ENCODE peak calls at places on chromosomes 3 and 15, in seven cellular contexts. One of them, this sample, is unnamed.

GRCh38 chr3:113161661-113162060 is 49.7 kb upstream of the BOC start:
- DNase-seq in CD4-positive, alpha-beta T cell: no peak
- DNase-seq in GM23338: no peak
- DNase-seq in H1: no peak
- DNase-seq in astrocyte: no peak
- DNase-seq in fibroblast of lung: no peak
- DNase-seq in HL-60: no peak
- DNase-seq in this sample: no peak

GRCh38 chr3:177196473-177197040 is 725 bp downstream of the TBL1XR1 start:
- DNase-seq in CD4-positive, alpha-beta T cell: peak
- DNase-seq in GM23338: peak
- DNase-seq in H1: peak
- DNase-seq in astrocyte: no peak
- DNase-seq in fibroblast of lung: peak
- DNase-seq in HL-60: peak
- DNase-seq in this sample: no peak

GRCh38 chr3:38315488-38316230 is 30.9 kb upstream of the XYLB start:
- DNase-seq in CD4-positive, alpha-beta T cell: no peak
- DNase-seq in GM23338: no peak
- DNase-seq in H1: peak
- DNase-seq in astrocyte: no peak
- DNase-seq in fibroblast of lung: no peak
- DNase-seq in HL-60: no peak
- DNase-seq in this sample: no peak

GRCh38 chr3:147797095-147797494 is 387.9 kb downstream of the ZIC1 start:
- DNase-seq in CD4-positive, alpha-beta T cell: no peak
- DNase-seq in GM23338: no peak
- DNase-seq in H1: no peak
- DNase-seq in astrocyte: peak
- DNase-seq in fibroblast of lung: peak
- DNase-seq in HL-60: no peak
- DNase-seq in this sample: no peak

GRCh38 chr3:116057403-116058006 is 387.8 kb downstream of the LSAMP start:
- DNase-seq in CD4-positive, alpha-beta T cell: no peak
- DNase-seq in GM23338: no peak
- DNase-seq in H1: no peak
- DNase-seq in astrocyte: peak
- DNase-seq in fibroblast of lung: peak
- DNase-seq in HL-60: no peak
- DNase-seq in this sample: no peak

GRCh38 chr3:173065543-173065970 is 75.5 kb downstream of the SPATA16 start:
- DNase-seq in CD4-positive, alpha-beta T cell: no peak
- DNase-seq in GM23338: no peak
- DNase-seq in H1: no peak
- DNase-seq in astrocyte: peak
- DNase-seq in fibroblast of lung: peak
- DNase-seq in HL-60: no peak
- DNase-seq in this sample: no peak

GRCh38 chr15:32844118-32844711 is 126.4 kb downstream of the GREM1 start:
- DNase-seq in CD4-positive, alpha-beta T cell: no peak
- DNase-seq in GM23338: peak
- DNase-seq in H1: no peak
- DNase-seq in astrocyte: no peak
- DNase-seq in fibroblast of lung: peak
- DNase-seq in HL-60: no peak
- DNase-seq in this sample: no peak

GRCh38 chr3:197209366-197210260 is 88.8 kb downstream of the DLG1 start:
- DNase-seq in CD4-positive, alpha-beta T cell: no peak
- DNase-seq in GM23338: no peak
- DNase-seq in H1: no peak
- DNase-seq in astrocyte: peak
- DNase-seq in fibroblast of lung: peak
- DNase-seq in HL-60: no peak
- DNase-seq in this sample: no peak

GRCh38 chr3:101813817-101814440 is 34.9 kb downstream of the NXPE3 start:
- DNase-seq in CD4-positive, alpha-beta T cell: no peak
- DNase-seq in GM23338: peak
- DNase-seq in H1: no peak
- DNase-seq in astrocyte: no peak
- DNase-seq in fibroblast of lung: no peak
- DNase-seq in HL-60: no peak
- DNase-seq in this sample: no peak

GRCh38 chr15:68268405-68268804 is 9.1 kb upstream of the FEM1B start:
- DNase-seq in CD4-positive, alpha-beta T cell: no peak
- DNase-seq in GM23338: no peak
- DNase-seq in H1: no peak
- DNase-seq in astrocyte: no peak
- DNase-seq in fibroblast of lung: no peak
- DNase-seq in HL-60: no peak
- DNase-seq in this sample: no peak

GRCh38 chr3:38730281-38730680 is 80.8 kb upstream of the SCN5A start:
- DNase-seq in CD4-positive, alpha-beta T cell: no peak
- DNase-seq in GM23338: no peak
- DNase-seq in H1: no peak
- DNase-seq in astrocyte: peak
- DNase-seq in fibroblast of lung: peak
- DNase-seq in HL-60: no peak
- DNase-seq in this sample: no peak

GRCh38 chr3:50583897-50584296 is 14.6 kb downstream of the HEMK1 start:
- DNase-seq in CD4-positive, alpha-beta T cell: no peak
- DNase-seq in GM23338: no peak
- DNase-seq in H1: no peak
- DNase-seq in astrocyte: no peak
- DNase-seq in fibroblast of lung: no peak
- DNase-seq in HL-60: no peak
- DNase-seq in this sample: no peak

GRCh38 chr3:25661694-25662455 is 2.8 kb downstream of the TOP2B start:
- DNase-seq in CD4-positive, alpha-beta T cell: no peak
- DNase-seq in GM23338: no peak
- DNase-seq in H1: no peak
- DNase-seq in astrocyte: no peak
- DNase-seq in fibroblast of lung: peak
- DNase-seq in HL-60: no peak
- DNase-seq in this sample: no peak

GRCh38 chr3:172115787-172116186 is 76.4 kb downstream of the FNDC3B start:
- DNase-seq in CD4-positive, alpha-beta T cell: no peak
- DNase-seq in GM23338: no peak
- DNase-seq in H1: no peak
- DNase-seq in astrocyte: no peak
- DNase-seq in fibroblast of lung: no peak
- DNase-seq in HL-60: no peak
- DNase-seq in this sample: no peak

GRCh38 chr3:63979093-63979492 is 44.2 kb downstream of the PSMD6 start:
- DNase-seq in CD4-positive, alpha-beta T cell: peak
- DNase-seq in GM23338: no peak
- DNase-seq in H1: no peak
- DNase-seq in astrocyte: peak
- DNase-seq in fibroblast of lung: peak
- DNase-seq in HL-60: no peak
- DNase-seq in this sample: no peak

GRCh38 chr15:62559049-62559733 is 394.1 kb upstream of the C2CD4B start:
- DNase-seq in CD4-positive, alpha-beta T cell: no peak
- DNase-seq in GM23338: no peak
- DNase-seq in H1: no peak
- DNase-seq in astrocyte: peak
- DNase-seq in fibroblast of lung: peak
- DNase-seq in HL-60: no peak
- DNase-seq in this sample: peak

GRCh38 chr3:113698891-113699465 is 2.5 kb upstream of the USF3 start:
- DNase-seq in CD4-positive, alpha-beta T cell: no peak
- DNase-seq in GM23338: peak
- DNase-seq in H1: peak
- DNase-seq in astrocyte: peak
- DNase-seq in fibroblast of lung: peak
- DNase-seq in HL-60: no peak
- DNase-seq in this sample: no peak

GRCh38 chr15:36605626-36606263 is 26.3 kb downstream of the CDIN1 start:
- DNase-seq in CD4-positive, alpha-beta T cell: no peak
- DNase-seq in GM23338: no peak
- DNase-seq in H1: no peak
- DNase-seq in astrocyte: no peak
- DNase-seq in fibroblast of lung: no peak
- DNase-seq in HL-60: no peak
- DNase-seq in this sample: no peak

GRCh38 chr3:187000711-187001151 is 70.4 kb downstream of the ST6GAL1 start:
- DNase-seq in CD4-positive, alpha-beta T cell: no peak
- DNase-seq in GM23338: no peak
- DNase-seq in H1: no peak
- DNase-seq in astrocyte: no peak
- DNase-seq in fibroblast of lung: no peak
- DNase-seq in HL-60: no peak
- DNase-seq in this sample: no peak
- H3K27ac ChIP-seq in CD4-positive, alpha-beta T cell: no peak
- H3K27ac ChIP-seq in GM23338: no peak
- H3K27ac ChIP-seq in H1: no peak
- H3K27ac ChIP-seq in astrocyte: no peak
- H3K27ac ChIP-seq in fibroblast of lung: no peak
- H3K27ac ChIP-seq in HL-60: no peak
- H3K27ac ChIP-seq in this sample: no peak

DNA sequence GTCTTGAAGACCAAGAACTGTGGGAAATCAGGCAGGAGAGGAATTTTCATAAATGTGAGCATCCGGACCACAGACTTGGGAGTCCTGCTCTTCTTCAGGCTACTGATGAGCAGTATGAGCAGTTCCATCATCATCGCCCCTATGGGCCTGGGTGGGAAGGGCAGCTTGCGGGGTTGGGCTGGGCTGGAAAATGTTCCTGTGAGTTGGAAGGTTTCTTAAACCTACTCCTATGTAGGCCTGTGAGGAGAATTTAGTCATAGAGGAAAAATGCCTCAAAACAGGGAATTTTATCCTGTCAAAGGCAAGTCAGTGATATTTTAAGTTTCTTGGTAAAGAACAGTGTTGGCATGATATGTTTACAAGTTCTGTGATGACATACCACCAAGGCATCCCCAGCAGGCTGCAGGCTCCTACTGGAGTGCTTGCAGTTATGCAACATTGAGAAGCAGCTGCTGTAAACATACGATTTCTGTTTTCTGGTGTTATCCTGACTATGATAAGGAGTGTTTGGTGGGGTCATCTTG is 10.3 kb downstream of the MASP1 start:
- DNase-seq in CD4-positive, alpha-beta T cell: no peak
- DNase-seq in GM23338: peak
- DNase-seq in H1: no peak
- DNase-seq in astrocyte: peak
- DNase-seq in fibroblast of lung: peak
- DNase-seq in HL-60: no peak
- DNase-seq in this sample: no peak
- TF ChIP-seq CTCF in CD4-positive, alpha-beta T cell: no peak
- TF ChIP-seq CTCF in GM23338: no peak
- TF ChIP-seq CTCF in H1: peak
- TF ChIP-seq CTCF in astrocyte: no peak
- TF ChIP-seq CTCF in fibroblast of lung: peak
- TF ChIP-seq CTCF in HL-60: no peak
- TF ChIP-seq CTCF in this sample: no peak

GRCh38 chr15:70783041-70783440 is 19.7 kb upstream of the UACA start:
- DNase-seq in CD4-positive, alpha-beta T cell: no peak
- DNase-seq in GM23338: no peak
- DNase-seq in H1: no peak
- DNase-seq in astrocyte: no peak
- DNase-seq in fibroblast of lung: no peak
- DNase-seq in HL-60: no peak
- DNase-seq in this sample: no peak

GRCh38 chr15:70783610-70784021 is 20.3 kb upstream of the UACA start:
- DNase-seq in CD4-positive, alpha-beta T cell: no peak
- DNase-seq in GM23338: no peak
- DNase-seq in H1: no peak
- DNase-seq in astrocyte: peak
- DNase-seq in fibroblast of lung: peak
- DNase-seq in HL-60: no peak
- DNase-seq in this sample: no peak

GRCh38 chr15:70777156-70777926 is 14.0 kb upstream of the UACA start:
- DNase-seq in CD4-positive, alpha-beta T cell: no peak
- DNase-seq in GM23338: no peak
- DNase-seq in H1: peak
- DNase-seq in astrocyte: no peak
- DNase-seq in fibroblast of lung: no peak
- DNase-seq in HL-60: no peak
- DNase-seq in this sample: no peak

GRCh38 chr15:70778258-70779076 is 15.1 kb upstream of the UACA start:
- DNase-seq in CD4-positive, alpha-beta T cell: no peak
- DNase-seq in GM23338: no peak
- DNase-seq in H1: no peak
- DNase-seq in astrocyte: peak
- DNase-seq in fibroblast of lung: peak
- DNase-seq in HL-60: no peak
- DNase-seq in this sample: no peak

GRCh38 chr15:70781236-70781635 is 17.9 kb upstream of the UACA start:
- DNase-seq in CD4-positive, alpha-beta T cell: no peak
- DNase-seq in GM23338: peak
- DNase-seq in H1: no peak
- DNase-seq in astrocyte: no peak
- DNase-seq in fibroblast of lung: no peak
- DNase-seq in HL-60: no peak
- DNase-seq in this sample: no peak
- H3K27ac ChIP-seq in CD4-positive, alpha-beta T cell: no peak
- H3K27ac ChIP-seq in GM23338: no peak
- H3K27ac ChIP-seq in H1: no peak
- H3K27ac ChIP-seq in astrocyte: no peak
- H3K27ac ChIP-seq in fibroblast of lung: no peak
- H3K27ac ChIP-seq in HL-60: no peak
- H3K27ac ChIP-seq in this sample: no peak

GRCh38 chr3:62558549-62559112 is 185.3 kb upstream of the FEZF2 start:
- DNase-seq in CD4-positive, alpha-beta T cell: no peak
- DNase-seq in GM23338: peak
- DNase-seq in H1: peak
- DNase-seq in astrocyte: no peak
- DNase-seq in fibroblast of lung: no peak
- DNase-seq in HL-60: no peak
- DNase-seq in this sample: no peak
- TF ChIP-seq CTCF in CD4-positive, alpha-beta T cell: no peak
- TF ChIP-seq CTCF in GM23338: peak
- TF ChIP-seq CTCF in H1: peak
- TF ChIP-seq CTCF in astrocyte: peak
- TF ChIP-seq CTCF in fibroblast of lung: peak
- TF ChIP-seq CTCF in HL-60: no peak
- TF ChIP-seq CTCF in this sample: no peak

DNA sequence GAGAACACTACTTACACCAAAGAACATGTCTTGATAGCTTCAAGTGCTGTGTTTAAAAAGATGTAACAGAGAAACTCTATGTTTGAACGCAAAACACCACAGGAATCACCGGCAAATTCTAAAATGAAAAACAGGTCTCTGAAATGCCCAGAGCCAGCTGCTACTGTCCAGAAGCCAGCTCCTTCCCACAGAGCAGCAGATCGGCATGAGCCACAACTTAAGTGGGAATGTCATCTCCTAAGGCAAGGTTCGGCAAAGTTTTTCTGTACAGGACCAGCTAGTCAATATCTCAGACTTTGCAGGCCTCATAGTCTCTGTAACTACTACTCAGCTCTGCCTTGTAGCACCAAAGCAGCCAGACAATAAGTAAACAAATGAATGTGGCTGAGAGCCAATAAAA is 4.9 kb downstream of the PLOD2 start:
- DNase-seq in CD4-positive, alpha-beta T cell: no peak
- DNase-seq in GM23338: no peak
- DNase-seq in H1: no peak
- DNase-seq in astrocyte: no peak
- DNase-seq in fibroblast of lung: no peak
- DNase-seq in HL-60: no peak
- DNase-seq in this sample: no peak
- H3K27ac ChIP-seq in CD4-positive, alpha-beta T cell: no peak
- H3K27ac ChIP-seq in GM23338: no peak
- H3K27ac ChIP-seq in H1: no peak
- H3K27ac ChIP-seq in astrocyte: no peak
- H3K27ac ChIP-seq in fibroblast of lung: no peak
- H3K27ac ChIP-seq in HL-60: no peak
- H3K27ac ChIP-seq in this sample: peak

GRCh38 chr3:124606180-124606579 is 124.1 kb upstream of the UMPS start:
- DNase-seq in CD4-positive, alpha-beta T cell: no peak
- DNase-seq in GM23338: no peak
- DNase-seq in H1: no peak
- DNase-seq in astrocyte: no peak
- DNase-seq in fibroblast of lung: no peak
- DNase-seq in HL-60: no peak
- DNase-seq in this sample: no peak
- TF ChIP-seq CTCF in CD4-positive, alpha-beta T cell: no peak
- TF ChIP-seq CTCF in GM23338: no peak
- TF ChIP-seq CTCF in H1: no peak
- TF ChIP-seq CTCF in astrocyte: no peak
- TF ChIP-seq CTCF in fibroblast of lung: no peak
- TF ChIP-seq CTCF in HL-60: no peak
- TF ChIP-seq CTCF in this sample: no peak